ENCODE peak calls at places on chromosomes 5 and 9, in nine cellular contexts. M is fibroblast of the aortic adventitia, F is astrocyte, E is cardiac fibroblast, T is neural progenitor cell, R is body of pancreas, W is brain microvascular endothelial cell, D is WTC11, G is heart left ventricle. N is an unnamed sample.

GRCh38 chr5:673140-673836 is 19.9 kb downstream of the TPPP start:
- DNase-seq in F (no peak), T (no peak), W (no peak), G (peak), E (no peak), M (no peak), D (no peak), R (peak), N (no peak)

GRCh38 chr5:77129386-77129785 is 42.3 kb upstream of the ZBED3 start:
- DNase-seq in R (peak), F (peak), T (peak), D (peak), E (peak), M (no peak), G (no peak), W (peak), N (peak)

GRCh38 chr9:108743901-108744371 is 111.8 kb downstream of the ACTL7B start:
- DNase-seq in E (no peak), D (no peak), M (no peak), G (no peak), W (no peak), R (no peak), F (no peak), T (peak), N (peak)

GRCh38 chr9:76987594-76988200 is 31.8 kb upstream of the FOXB2 start:
- DNase-seq in R (peak), D (peak), W (peak), T (peak), F (peak), G (no peak), E (peak), M (peak), N (peak)

GRCh38 chr5:43033845-43034590 is 6.1 kb downstream of the ANXA2R start:
- DNase-seq in F (peak), M (no peak), D (peak), T (peak), G (no peak), E (no peak), W (no peak), R (no peak), N (peak)

GRCh38 chr9:123421211-123421585 is 65.2 kb downstream of the CRB2 start:
- DNase-seq in T (no peak), E (no peak), G (no peak), R (no peak), M (no peak), D (no peak), W (no peak), F (no peak), N (no peak)

GRCh38 chr9:4792572-4793411 is at the start of gene RCL1:
- DNase-seq in R (peak), M (peak), E (peak), D (peak), T (peak), G (peak), F (peak), W (peak), N (peak)

GRCh38 chr9:81984911-81985310 is 3.7 kb upstream of the SPATA31D1 start:
- DNase-seq in W (no peak), R (no peak), D (no peak), T (no peak), F (peak), E (no peak), M (peak), G (no peak), N (no peak)

GRCh38 chr5:10337986-10338385 is 15.5 kb upstream of the MARCHF6 start:
- DNase-seq in G (no peak), R (no peak), E (no peak), F (no peak), D (no peak), M (no peak), T (no peak), W (no peak), N (no peak)

GRCh38 chr9:77092536-77092935 is 73.1 kb downstream of the FOXB2 start:
- DNase-seq in G (no peak), T (peak), F (peak), W (no peak), M (peak), D (no peak), E (peak), R (no peak), N (no peak)

GRCh38 chr5:136094913-136095641 is 37.6 kb upstream of the SMAD5 start:
- DNase-seq in D (no peak), T (no peak), R (no peak), E (no peak), W (no peak), G (no peak), F (no peak), M (no peak), N (no peak)

GRCh38 chr9:123091459-123091858 is 58.0 kb downstream of the GPR21 start:
- DNase-seq in T (no peak), G (no peak), W (no peak), R (no peak), M (no peak), E (no peak), D (no peak), F (no peak), N (no peak)

GRCh38 chr5:29853711-29854110 is 1339.8 kb upstream of the CDH6 start:
- DNase-seq in F (no peak), M (no peak), G (no peak), W (no peak), D (no peak), E (no peak), T (no peak), R (no peak), N (no peak)

GRCh38 chr5:140261403-140262171 is 41.3 kb downstream of the PFDN1 start:
- DNase-seq in R (peak), M (peak), T (no peak), F (peak), D (no peak), W (peak), G (peak), E (peak), N (no peak)
- TF ChIP-seq CTCF in R (peak), M (peak), T (no peak), F (no peak), D (no peak), W (peak), G (peak), E (peak), N (no peak)

GRCh38 chr9:126611592-126612328 is 2.0 kb upstream of the LMX1B start:
- DNase-seq in D (peak), G (peak), W (peak), R (peak), F (peak), E (peak), M (peak), T (peak), N (peak)
- TF ChIP-seq CTCF in D (peak), G (peak), W (peak), R (peak), F (peak), E (peak), M (peak), T (peak), N (peak)

DNA sequence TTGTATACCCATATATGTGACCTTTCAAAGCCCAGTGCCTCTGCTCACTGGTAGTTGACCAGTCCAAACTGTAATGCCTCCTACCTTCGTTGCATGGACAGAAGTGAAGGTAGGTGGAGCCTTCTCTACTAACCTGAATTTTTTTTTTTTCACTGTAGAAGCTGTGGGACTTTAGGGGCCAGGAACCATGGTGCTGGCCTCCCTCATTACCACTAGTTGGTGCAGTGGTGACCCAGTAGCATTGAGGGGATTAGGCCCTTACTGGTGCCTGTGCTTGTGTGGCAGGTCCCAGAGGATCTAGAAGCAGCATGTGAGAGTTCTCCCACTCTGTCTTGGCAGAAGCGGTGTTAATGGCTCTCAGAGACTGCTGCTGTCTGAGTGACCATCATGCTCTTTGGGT is 2.3 kb downstream of the RALGPS1 start:
- DNase-seq in E (no peak), W (no peak), D (peak), G (no peak), M (no peak), T (peak), R (no peak), F (no peak), N (no peak)
- TF ChIP-seq CTCF in E (no peak), W (peak), D (no peak), G (no peak), M (peak), T (peak), R (no peak), F (no peak), N (no peak)

DNA sequence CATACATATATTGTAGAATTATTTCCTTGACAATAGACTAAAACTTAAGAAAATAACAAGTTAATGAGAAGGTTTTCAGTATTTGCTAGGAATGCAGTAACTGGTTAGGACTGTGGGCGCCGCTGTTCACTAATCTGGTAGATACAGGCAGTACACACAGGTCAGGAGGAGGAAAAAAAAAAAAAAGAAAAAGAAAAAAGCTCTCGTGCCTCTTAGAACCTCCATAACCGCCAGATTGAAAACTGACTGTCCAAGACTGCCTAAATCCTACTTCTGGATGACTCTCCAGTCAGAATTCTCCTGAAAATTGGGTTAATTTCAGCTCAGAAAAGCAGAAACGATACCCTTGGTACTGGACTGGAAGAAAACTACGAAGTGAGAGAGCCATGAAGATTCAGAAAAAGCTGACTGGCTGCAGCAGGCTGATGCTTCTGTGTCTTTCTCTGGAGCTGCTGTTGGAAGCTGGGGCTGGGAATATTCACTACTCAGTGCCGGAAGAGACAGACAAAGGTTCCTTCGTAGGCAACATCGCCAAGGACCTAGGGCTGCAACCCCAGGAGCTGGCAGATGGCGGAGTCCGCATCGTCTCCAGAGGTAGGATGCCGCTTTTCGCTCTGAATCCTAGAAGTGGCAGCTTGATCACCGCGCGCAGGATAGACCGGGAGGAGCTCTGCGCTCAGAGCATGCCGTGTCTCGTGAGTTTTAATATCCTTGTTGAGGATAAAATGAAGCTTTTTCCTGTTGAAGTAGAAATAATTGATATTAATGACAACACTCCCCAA is at the start of gene PCDHGA1:
- DNase-seq in E (peak), M (peak), R (peak), G (no peak), D (peak), T (peak), W (peak), F (no peak), N (no peak)
- TF ChIP-seq CTCF in E (peak), M (peak), R (peak), G (peak), D (peak), T (peak), W (peak), F (peak), N (no peak)

GRCh38 chr5:79829260-79829659 is 139.6 kb downstream of the CMYA5 start:
- DNase-seq in R (no peak), E (no peak), D (peak), G (no peak), F (no peak), W (no peak), M (no peak), T (peak), N (peak)
- TF ChIP-seq CTCF in R (no peak), E (no peak), D (peak), G (no peak), F (peak), W (peak), M (peak), T (peak), N (peak)

DNA sequence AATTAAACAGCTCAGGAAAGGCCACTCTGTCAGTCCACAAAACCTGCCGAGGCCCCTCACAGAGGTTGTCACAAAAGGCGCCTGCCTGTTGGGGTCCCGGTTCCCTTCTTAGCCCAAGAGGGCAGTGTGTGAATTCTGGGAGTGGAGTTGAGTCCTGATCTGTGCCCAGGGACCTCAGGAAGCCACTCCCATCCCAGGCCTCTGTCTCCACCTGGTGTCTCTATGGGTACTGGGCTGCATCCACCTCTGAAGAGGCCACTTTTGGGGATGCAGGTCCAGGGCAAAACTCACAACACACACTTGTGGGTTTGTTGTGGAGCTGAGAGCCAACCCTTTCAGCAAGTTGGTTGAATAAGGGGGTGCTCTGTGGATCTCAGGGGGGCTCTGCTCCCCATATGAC is 74.3 kb upstream of the STXBP1 start:
- DNase-seq in T (peak), F (no peak), R (no peak), M (no peak), G (no peak), E (no peak), D (peak), W (no peak), N (no peak)
- TF ChIP-seq CTCF in T (peak), F (no peak), R (peak), M (peak), G (peak), E (peak), D (no peak), W (peak), N (no peak)

GRCh38 chr9:93452710-93453046 is 703 bp downstream of the FAM120AOS start:
- DNase-seq in F (no peak), W (no peak), G (peak), R (peak), D (no peak), M (no peak), T (peak), E (no peak), N (peak)
- TF ChIP-seq CTCF in F (no peak), W (no peak), G (no peak), R (no peak), D (no peak), M (no peak), T (no peak), E (no peak), N (no peak)

GRCh38 chr9:33817327-33818166 is 587 bp downstream of the UBE2R2 start:
- DNase-seq in F (peak), M (peak), T (peak), G (peak), D (peak), R (peak), E (peak), W (peak), N (peak)
- TF ChIP-seq CTCF in F (peak), M (peak), T (peak), G (peak), D (no peak), R (peak), E (peak), W (peak), N (no peak)

GRCh38 chr5:100479079-100479688 is 56.0 kb upstream of the FAM174A start:
- DNase-seq in M (peak), T (peak), G (no peak), E (peak), D (no peak), F (peak), R (no peak), W (no peak), N (no peak)
- TF ChIP-seq CTCF in M (peak), T (peak), G (peak), E (peak), D (no peak), F (peak), R (peak), W (peak), N (no peak)

N was measured in glutamatergic neuron.